ENCODE peak calls at places on chromosome 4, in six cellular contexts. M is uterus, R is heart left ventricle, Y is IMR-90, F is neuronal stem cell, B is SJSA1. C is an unnamed sample. For H3K9me3, the result is how much of the 10 kb centered on the place peaks cover.

GRCh38 chr4:40065010-40065409 is 8.4 kb downstream of the N4BP2 start:
- DNase-seq in M (no peak), R (no peak), Y (no peak), F (no peak), B (no peak), C (no peak)

GRCh38 chr4:98939892-98940298 is 11.0 kb upstream of the EIF4E start:
- DNase-seq in M (no peak), R (no peak), Y (peak), F (peak), B (peak), C (peak)

GRCh38 chr4:100591156-100591876 is 73.5 kb upstream of the EMCN start:
- DNase-seq in M (no peak), R (peak), Y (no peak), F (no peak), B (no peak), C (no peak)

GRCh38 chr4:5865896-5866599 is 26.8 kb downstream of the CRMP1 start:
- DNase-seq in M (no peak), R (no peak), Y (no peak), F (no peak), B (no peak), C (no peak)

GRCh38 chr4:128249787-128250668 is 37.6 kb downstream of the PGRMC2 start:
- DNase-seq in M (no peak), R (no peak), Y (no peak), F (no peak), B (no peak), C (no peak)

GRCh38 chr4:5137927-5138326 is 86.6 kb downstream of the STK32B start:
- DNase-seq in M (no peak), R (no peak), Y (peak), F (no peak), B (no peak), C (no peak)

GRCh38 chr4:20618010-20618409 is 82.2 kb upstream of the PACRGL start:
- DNase-seq in M (peak), R (peak), Y (no peak), F (peak), B (no peak), C (peak)

GRCh38 chr4:152294331-152294730 is 241.6 kb downstream of the FBXW7 start:
- DNase-seq in M (no peak), R (no peak), Y (no peak), F (no peak), B (no peak), C (no peak)

GRCh38 chr4:184506527-184507121 is 32.3 kb upstream of the IRF2 start:
- DNase-seq in M (no peak), R (no peak), Y (no peak), F (no peak), B (no peak), C (no peak)

GRCh38 chr4:120481711-120482110 is 415.1 kb upstream of the MAD2L1 start:
- DNase-seq in M (no peak), R (no peak), Y (no peak), F (no peak), B (no peak), C (no peak)

GRCh38 chr4:120616-121015 is 3.7 kb upstream of the ZNF718 start:
- DNase-seq in M (no peak), R (no peak), Y (no peak), F (no peak), B (no peak), C (no peak)
- H3K9me3 ChIP-seq in M (under half), R (under half), Y (under half), F (under half), B (under half), C (under half)

DNA sequence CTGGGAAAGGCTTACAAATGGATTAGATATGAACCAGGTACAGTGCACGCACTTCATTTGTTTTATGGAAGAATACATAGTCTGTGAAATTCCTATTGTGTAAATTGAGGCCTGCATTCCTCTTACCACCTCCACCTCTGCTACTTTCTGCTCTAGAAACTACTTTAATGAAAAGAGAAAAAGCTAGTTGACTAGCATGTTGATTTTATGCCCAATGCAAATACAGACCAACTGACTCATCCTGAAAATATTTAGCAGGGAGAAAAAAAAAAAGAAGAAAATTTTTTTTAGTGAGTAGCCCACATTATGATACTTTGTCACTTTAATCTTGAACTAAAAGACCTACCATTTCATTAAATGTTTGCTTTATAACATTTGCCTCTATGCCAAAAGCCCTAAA is 41.2 kb downstream of the DCLK2 start:
- DNase-seq in M (no peak), R (no peak), Y (peak), F (no peak), B (peak), C (no peak)
- H3K9me3 ChIP-seq in M (under half), R (under half), Y (under half), F (under half), B (under half), C (under half)

DNA sequence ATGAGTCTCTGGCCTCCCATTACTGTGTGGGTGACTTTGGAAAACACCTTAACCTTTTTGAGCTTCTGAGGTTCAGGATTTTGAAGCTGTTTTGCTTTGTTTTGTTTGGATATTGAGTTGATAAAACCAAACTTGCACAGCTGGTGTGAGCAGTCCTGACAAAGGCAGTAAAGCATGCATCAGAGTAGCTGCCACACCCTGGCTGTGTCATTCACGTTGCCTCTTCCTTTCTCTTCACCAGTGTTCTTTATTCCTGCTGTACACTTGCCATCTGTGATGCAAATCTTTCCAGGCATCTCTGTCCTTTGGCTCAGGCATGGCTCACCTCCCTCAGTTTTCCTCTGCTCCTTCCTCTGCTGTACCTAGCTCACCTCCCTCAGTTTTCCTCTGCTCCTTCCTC is 1850.2 kb upstream of the AGA start:
- DNase-seq in M (no peak), R (no peak), Y (no peak), F (no peak), B (no peak), C (no peak)
- H3K9me3 ChIP-seq in M (under half), R (under half), Y (under half), F (under half), B (under half), C (under half)

GRCh38 chr4:8905773-8906667 is 34.4 kb upstream of the HMX1 start:
- DNase-seq in M (no peak), R (peak), Y (no peak), F (no peak), B (no peak), C (no peak)

GRCh38 chr4:8905236-8905772 is 33.7 kb upstream of the HMX1 start:
- DNase-seq in M (no peak), R (no peak), Y (no peak), F (no peak), B (no peak), C (no peak)

GRCh38 chr4:8906668-8906970 is 35.0 kb upstream of the HMX1 start:
- DNase-seq in M (no peak), R (no peak), Y (no peak), F (no peak), B (no peak), C (no peak)

GRCh38 chr4:8904666-8905065 is 33.0 kb upstream of the HMX1 start:
- DNase-seq in M (no peak), R (no peak), Y (no peak), F (no peak), B (no peak), C (no peak)

GRCh38 chr4:8904041-8904501 is 32.4 kb upstream of the HMX1 start:
- DNase-seq in M (no peak), R (peak), Y (no peak), F (no peak), B (no peak), C (no peak)
- H3K9me3 ChIP-seq in M (under half), R (under half), Y (under half), F (under half), B (under half), C (under half)

DNA sequence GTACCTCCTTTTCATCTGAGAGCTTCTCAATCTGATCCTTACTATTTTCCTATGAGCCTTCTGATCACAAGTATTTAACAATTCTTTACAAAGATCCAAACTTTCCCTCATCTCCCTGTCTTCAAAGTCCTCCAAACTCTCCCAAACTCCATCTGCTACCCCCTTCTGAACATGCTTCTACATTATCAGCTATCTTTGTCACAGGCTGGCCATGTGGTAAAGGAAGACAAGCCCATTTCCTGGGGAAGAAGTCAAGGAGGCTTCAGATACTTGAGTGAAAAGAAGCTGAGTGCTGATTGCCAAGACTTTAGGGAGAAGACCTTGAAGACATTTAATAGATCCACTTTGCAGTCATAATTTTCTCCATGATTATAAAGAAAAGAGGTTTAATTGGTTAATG is 231.4 kb downstream of the CWH43 start:
- DNase-seq in M (no peak), R (no peak), Y (no peak), F (no peak), B (no peak), C (no peak)
- H3K9me3 ChIP-seq in M (under half), R (under half), Y (under half), F (under half), B (under half), C (under half)

C was measured in cardiac muscle cell.